ENCODE peak calls at places on chromosomes 5 and 9, in four cellular contexts. One of them, this sample, is unnamed.

GRCh38 chr5:65808261-65808741 is 86.3 kb downstream of the NLN start:
- DNase-seq in mammary epithelial cell: no peak
- DNase-seq in ovary: no peak
- DNase-seq in heart left ventricle: no peak
- DNase-seq in this sample: peak

GRCh38 chr5:17000296-17000939 is 64.3 kb upstream of the MYO10 start:
- DNase-seq in mammary epithelial cell: peak
- DNase-seq in ovary: no peak
- DNase-seq in heart left ventricle: no peak
- DNase-seq in this sample: peak

GRCh38 chr9:123637596-123637939 is 281.6 kb downstream of the CRB2 start:
- DNase-seq in mammary epithelial cell: no peak
- DNase-seq in ovary: peak
- DNase-seq in heart left ventricle: no peak
- DNase-seq in this sample: no peak

GRCh38 chr5:10663531-10664183 is 97.4 kb downstream of the DAP start:
- DNase-seq in mammary epithelial cell: no peak
- DNase-seq in ovary: no peak
- DNase-seq in heart left ventricle: peak
- DNase-seq in this sample: no peak

GRCh38 chr5:109016300-109016699 is 268.6 kb downstream of the FER start:
- DNase-seq in mammary epithelial cell: no peak
- DNase-seq in ovary: no peak
- DNase-seq in heart left ventricle: no peak
- DNase-seq in this sample: no peak

GRCh38 chr5:177470759-177471536 is 2.5 kb downstream of the DBN1 start:
- DNase-seq in mammary epithelial cell: no peak
- DNase-seq in ovary: no peak
- DNase-seq in heart left ventricle: no peak
- DNase-seq in this sample: peak

GRCh38 chr9:74920944-74921626 is 31.6 kb downstream of the C9orf40 start:
- DNase-seq in mammary epithelial cell: peak
- DNase-seq in ovary: no peak
- DNase-seq in heart left ventricle: no peak
- DNase-seq in this sample: no peak

GRCh38 chr5:67246108-67246507 is 49.5 kb upstream of the CD180 start:
- DNase-seq in mammary epithelial cell: peak
- DNase-seq in ovary: peak
- DNase-seq in heart left ventricle: no peak
- DNase-seq in this sample: peak

GRCh38 chr9:23557691-23558090 is 268.3 kb downstream of the ELAVL2 start:
- DNase-seq in mammary epithelial cell: peak
- DNase-seq in ovary: no peak
- DNase-seq in heart left ventricle: no peak
- DNase-seq in this sample: no peak

GRCh38 chr5:170296036-170296934 is 1.3 kb downstream of the LCP2 start:
- DNase-seq in mammary epithelial cell: no peak
- DNase-seq in ovary: no peak
- DNase-seq in heart left ventricle: no peak
- DNase-seq in this sample: no peak

GRCh38 chr5:170300361-170301013 is 2.9 kb upstream of the LCP2 start:
- DNase-seq in mammary epithelial cell: no peak
- DNase-seq in ovary: no peak
- DNase-seq in heart left ventricle: no peak
- DNase-seq in this sample: no peak

GRCh38 chr5:170301149-170301548 is 3.6 kb upstream of the LCP2 start:
- DNase-seq in mammary epithelial cell: no peak
- DNase-seq in ovary: no peak
- DNase-seq in heart left ventricle: no peak
- DNase-seq in this sample: no peak

GRCh38 chr5:170296935-170297588 is 515 bp downstream of the LCP2 start:
- DNase-seq in mammary epithelial cell: no peak
- DNase-seq in ovary: no peak
- DNase-seq in heart left ventricle: no peak
- DNase-seq in this sample: no peak

GRCh38 chr5:170297589-170298462 is at the start of gene LCP2:
- DNase-seq in mammary epithelial cell: peak
- DNase-seq in ovary: no peak
- DNase-seq in heart left ventricle: no peak
- DNase-seq in this sample: no peak
- TF ChIP-seq CTCF in mammary epithelial cell: no peak
- TF ChIP-seq CTCF in ovary: no peak
- TF ChIP-seq CTCF in heart left ventricle: no peak
- TF ChIP-seq CTCF in this sample: no peak

GRCh38 chr5:30042677-30043076 is 1150.8 kb upstream of the CDH6 start:
- DNase-seq in mammary epithelial cell: no peak
- DNase-seq in ovary: no peak
- DNase-seq in heart left ventricle: no peak
- DNase-seq in this sample: no peak

GRCh38 chr5:30039379-30039778 is 1154.1 kb upstream of the CDH6 start:
- DNase-seq in mammary epithelial cell: no peak
- DNase-seq in ovary: no peak
- DNase-seq in heart left ventricle: no peak
- DNase-seq in this sample: no peak

GRCh38 chr5:30041291-30041690 is 1152.2 kb upstream of the CDH6 start:
- DNase-seq in mammary epithelial cell: no peak
- DNase-seq in ovary: no peak
- DNase-seq in heart left ventricle: no peak
- DNase-seq in this sample: no peak

GRCh38 chr5:30041831-30042385 is 1151.6 kb upstream of the CDH6 start:
- DNase-seq in mammary epithelial cell: no peak
- DNase-seq in ovary: no peak
- DNase-seq in heart left ventricle: no peak
- DNase-seq in this sample: no peak

GRCh38 chr5:30040483-30041116 is 1152.9 kb upstream of the CDH6 start:
- DNase-seq in mammary epithelial cell: no peak
- DNase-seq in ovary: no peak
- DNase-seq in heart left ventricle: no peak
- DNase-seq in this sample: peak
- TF ChIP-seq CTCF in mammary epithelial cell: peak
- TF ChIP-seq CTCF in ovary: no peak
- TF ChIP-seq CTCF in heart left ventricle: peak
- TF ChIP-seq CTCF in this sample: peak

GRCh38 chr5:68476854-68477253 is 261.3 kb downstream of the PIK3R1 start:
- DNase-seq in mammary epithelial cell: no peak
- DNase-seq in ovary: no peak
- DNase-seq in heart left ventricle: no peak
- DNase-seq in this sample: no peak
- TF ChIP-seq CTCF in mammary epithelial cell: no peak
- TF ChIP-seq CTCF in ovary: no peak
- TF ChIP-seq CTCF in heart left ventricle: no peak
- TF ChIP-seq CTCF in this sample: no peak

DNA sequence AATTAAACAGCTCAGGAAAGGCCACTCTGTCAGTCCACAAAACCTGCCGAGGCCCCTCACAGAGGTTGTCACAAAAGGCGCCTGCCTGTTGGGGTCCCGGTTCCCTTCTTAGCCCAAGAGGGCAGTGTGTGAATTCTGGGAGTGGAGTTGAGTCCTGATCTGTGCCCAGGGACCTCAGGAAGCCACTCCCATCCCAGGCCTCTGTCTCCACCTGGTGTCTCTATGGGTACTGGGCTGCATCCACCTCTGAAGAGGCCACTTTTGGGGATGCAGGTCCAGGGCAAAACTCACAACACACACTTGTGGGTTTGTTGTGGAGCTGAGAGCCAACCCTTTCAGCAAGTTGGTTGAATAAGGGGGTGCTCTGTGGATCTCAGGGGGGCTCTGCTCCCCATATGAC is 74.3 kb upstream of the STXBP1 start:
- DNase-seq in mammary epithelial cell: no peak
- DNase-seq in ovary: no peak
- DNase-seq in heart left ventricle: no peak
- DNase-seq in this sample: no peak
- TF ChIP-seq CTCF in mammary epithelial cell: peak
- TF ChIP-seq CTCF in ovary: no peak
- TF ChIP-seq CTCF in heart left ventricle: peak
- TF ChIP-seq CTCF in this sample: peak

DNA sequence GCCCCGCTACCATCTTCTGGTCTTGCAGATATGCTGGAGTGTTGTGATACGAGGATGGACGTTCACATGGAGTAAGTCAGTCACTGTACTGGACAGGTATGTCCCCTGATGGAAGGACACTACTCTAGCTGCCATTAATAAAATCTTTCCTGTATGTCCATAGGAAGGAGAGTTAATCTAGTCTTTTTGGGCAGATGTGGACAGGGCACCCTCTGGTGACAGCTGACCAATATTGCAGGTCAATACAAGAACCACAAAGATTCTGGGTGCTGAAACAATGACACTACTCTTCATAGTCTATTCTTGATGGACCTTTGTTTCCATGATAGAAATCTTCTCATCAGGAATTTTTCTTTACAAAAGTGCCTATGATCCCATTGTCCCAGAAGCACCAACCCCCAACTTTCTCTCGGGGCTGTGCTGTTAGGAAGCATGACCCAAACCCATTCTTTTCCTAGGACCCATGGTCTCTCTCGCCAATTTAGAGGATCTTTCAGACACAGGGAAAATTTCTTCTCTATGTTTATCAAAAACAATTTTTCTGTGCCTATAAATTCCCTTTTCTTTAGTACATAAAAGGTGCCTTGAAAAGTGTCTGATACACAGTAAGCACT is 376.9 kb downstream of the DTWD2 start:
- DNase-seq in mammary epithelial cell: peak
- DNase-seq in ovary: no peak
- DNase-seq in heart left ventricle: no peak
- DNase-seq in this sample: peak
- TF ChIP-seq CTCF in mammary epithelial cell: peak
- TF ChIP-seq CTCF in ovary: no peak
- TF ChIP-seq CTCF in heart left ventricle: peak
- TF ChIP-seq CTCF in this sample: peak

DNA sequence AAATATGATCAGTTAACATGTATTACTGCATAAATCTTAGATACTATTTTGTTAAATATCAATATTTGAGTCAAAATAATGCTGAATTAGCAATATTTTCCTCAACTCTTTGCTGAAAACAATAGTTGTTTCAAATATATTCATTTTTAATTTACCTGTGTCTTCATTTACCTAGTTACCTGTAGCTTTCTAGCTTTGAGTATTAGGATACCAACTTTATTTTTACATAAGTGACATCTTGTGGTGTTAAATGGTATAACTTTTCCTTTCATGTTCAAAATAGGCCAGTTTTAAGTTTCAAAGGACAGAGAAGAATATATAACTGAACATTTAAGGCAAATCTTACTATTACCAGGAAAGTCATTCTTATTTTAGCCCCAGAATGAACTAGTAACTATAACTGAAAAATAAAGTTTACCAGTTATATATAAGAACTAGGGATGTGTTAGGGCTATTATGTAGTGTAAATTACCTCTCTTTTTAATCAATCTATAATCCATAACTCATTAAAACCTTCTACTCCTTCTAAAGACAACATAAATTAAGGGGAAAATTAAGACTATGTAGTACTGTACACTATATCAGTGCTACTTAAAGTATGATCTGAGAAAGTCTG is 25.3 kb downstream of the AP3B1 start:
- DNase-seq in mammary epithelial cell: no peak
- DNase-seq in ovary: no peak
- DNase-seq in heart left ventricle: no peak
- DNase-seq in this sample: no peak
- TF ChIP-seq CTCF in mammary epithelial cell: peak
- TF ChIP-seq CTCF in ovary: peak
- TF ChIP-seq CTCF in heart left ventricle: peak
- TF ChIP-seq CTCF in this sample: peak

GRCh38 chr9:8857330-8858249 is 1058.0 kb upstream of the DMAC1 start:
- DNase-seq in mammary epithelial cell: peak
- DNase-seq in ovary: peak
- DNase-seq in heart left ventricle: peak
- DNase-seq in this sample: no peak
- TF ChIP-seq CTCF in mammary epithelial cell: no peak
- TF ChIP-seq CTCF in ovary: no peak
- TF ChIP-seq CTCF in heart left ventricle: no peak
- TF ChIP-seq CTCF in this sample: no peak